ENCODE peak calls at places on chromosomes 13 and 19, in five cellular contexts. M is T-helper 1 cell; B is EL; L is naive thymus-derived CD4-positive, alpha-beta T cell; A is kidney tubule cell. U is an unnamed sample.

GRCh38 chr19:12611361-12611699 is 610 bp downstream of the ZNF791 start:
- DNase-seq in M (no peak), B (peak), L (no peak), A (peak), U (no peak)

GRCh38 chr13:32663660-32664059 is 77.4 kb downstream of the PDS5B start:
- DNase-seq in M (no peak), B (no peak), L (no peak), A (no peak), U (no peak)

GRCh38 chr19:7987084-7987768 is 18.2 kb downstream of the ELAVL1 start:
- DNase-seq in M (no peak), B (peak), L (no peak), A (peak), U (no peak)

GRCh38 chr19:49924004-49924880 is 4.8 kb upstream of the ATF5 start:
- DNase-seq in M (no peak), B (no peak), L (no peak), A (no peak), U (no peak)

GRCh38 chr19:46898731-46899130 is 37.9 kb downstream of the ARHGAP35 start:
- DNase-seq in M (no peak), B (peak), L (no peak), A (peak), U (no peak)

GRCh38 chr13:46992383-46992952 is 95.6 kb upstream of the HTR2A start:
- DNase-seq in M (no peak), B (peak), L (no peak), A (peak), U (no peak)

GRCh38 chr13:95296326-95296939 is 4.8 kb downstream of the ABCC4 start:
- DNase-seq in M (no peak), B (no peak), L (no peak), A (peak), U (peak)

GRCh38 chr19:51339313-51339686 is 2.6 kb downstream of the VSIG10L start:
- DNase-seq in M (no peak), B (no peak), L (no peak), A (no peak), U (no peak)

GRCh38 chr19:41192574-41193419 is at the start of gene CYP2S1:
- DNase-seq in M (no peak), B (peak), L (no peak), A (peak), U (no peak)

GRCh38 chr13:63190742-63191141 is 1775.1 kb upstream of the PCDH20 start:
- DNase-seq in M (no peak), B (peak), L (no peak), A (peak), U (no peak)

GRCh38 chr19:48509467-48510194 is 2.0 kb downstream of the LMTK3 start:
- DNase-seq in M (no peak), B (no peak), L (no peak), A (no peak), U (no peak)

GRCh38 chr19:14139944-14140343 is 3.6 kb upstream of the ASF1B start:
- DNase-seq in M (no peak), B (peak), L (no peak), A (no peak), U (no peak)

U was measured in NK-92 treated with Interleukin-12 subunit alpha and Interleukin-12 subunit beta, amount 100 ng/mL, for 24 hours.